ENCODE peak calls at places on chromosomes 11 and 22, in seven cellular contexts. A is GM13977, Q is IMR-90, L is HFFc6, V is mucosa of descending colon, X is neural crest cell, C is GM10248. B is an unnamed sample.

GRCh38 chr11:94673353-94673752 is 94.8 kb upstream of the AMOTL1 start:
- DNase-seq in A (no peak), Q (no peak), L (no peak), V (no peak), X (no peak), C (no peak), B (no peak)

GRCh38 chr11:73578786-73579185 is 19.1 kb downstream of the FAM168A start:
- DNase-seq in A (no peak), Q (no peak), L (peak), V (no peak), X (no peak), C (no peak), B (no peak)

GRCh38 chr11:104442320-104442719 is 278.4 kb upstream of the PDGFD start:
- DNase-seq in A (no peak), Q (no peak), L (no peak), V (no peak), X (no peak), C (no peak), B (peak)

GRCh38 chr11:123405123-123405592 is 24.9 kb upstream of the GRAMD1B start:
- DNase-seq in A (no peak), Q (no peak), L (no peak), V (no peak), X (no peak), C (no peak), B (peak)

GRCh38 chr22:27881404-27881803 is 37.7 kb downstream of the PITPNB start:
- DNase-seq in A (no peak), Q (peak), L (no peak), V (no peak), X (no peak), C (no peak), B (peak)

GRCh38 chr22:22158207-22158816 is 86.3 kb upstream of the VPREB1 start:
- DNase-seq in A (no peak), Q (no peak), L (no peak), V (no peak), X (no peak), C (no peak), B (no peak)

GRCh38 chr11:132632641-132633124 is 899.6 kb downstream of the OPCML start:
- DNase-seq in A (no peak), Q (peak), L (peak), V (no peak), X (no peak), C (no peak), B (peak)

GRCh38 chr22:33112606-33113005 is 54.4 kb upstream of the SYN3 start:
- DNase-seq in A (no peak), Q (no peak), L (no peak), V (no peak), X (no peak), C (no peak), B (peak)

GRCh38 chr11:129458278-129458677 is 82.6 kb downstream of the BARX2 start:
- DNase-seq in A (no peak), Q (no peak), L (no peak), V (no peak), X (no peak), C (no peak), B (no peak)

GRCh38 chr11:45374632-45375031 is 88.5 kb upstream of the SYT13 start:
- DNase-seq in A (no peak), Q (no peak), L (no peak), V (no peak), X (no peak), C (no peak), B (no peak)

GRCh38 chr11:46800177-46800576 is 45.9 kb downstream of the CKAP5 start:
- DNase-seq in A (no peak), Q (peak), L (no peak), V (no peak), X (no peak), C (no peak), B (no peak)

GRCh38 chr22:23119492-23120414 is 22.0 kb downstream of the RSPH14 start:
- DNase-seq in A (peak), Q (no peak), L (no peak), V (no peak), X (no peak), C (peak), B (no peak)

GRCh38 chr11:117816151-117816741 is 8.3 kb downstream of the FXYD2 start:
- DNase-seq in A (no peak), Q (peak), L (peak), V (peak), X (peak), C (no peak), B (peak)

GRCh38 chr11:34223021-34223813 is 117.8 kb downstream of the NAT10 start:
- DNase-seq in A (no peak), Q (peak), L (peak), V (peak), X (no peak), C (no peak), B (no peak)

GRCh38 chr11:79413258-79413657 is 27.6 kb downstream of the TENM4 start:
- DNase-seq in A (no peak), Q (peak), L (peak), V (peak), X (peak), C (no peak), B (peak)

GRCh38 chr11:43579171-43579918 is 101.2 kb upstream of the HSD17B12 start:
- DNase-seq in A (peak), Q (peak), L (no peak), V (no peak), X (no peak), C (peak), B (peak)

GRCh38 chr11:122933434-122933833 is 48.2 kb downstream of the BSX start:
- DNase-seq in A (no peak), Q (no peak), L (no peak), V (no peak), X (no peak), C (no peak), B (peak)

GRCh38 chr22:27462190-27462589 is 339.4 kb downstream of the MN1 start:
- DNase-seq in A (no peak), Q (no peak), L (no peak), V (no peak), X (peak), C (no peak), B (no peak)

GRCh38 chr11:13923716-13924650 is 38.5 kb upstream of the SPON1 start:
- DNase-seq in A (no peak), Q (no peak), L (no peak), V (no peak), X (no peak), C (no peak), B (no peak)

GRCh38 chr11:107157809-107158187 is 139.5 kb upstream of the GUCY1A2 start:
- DNase-seq in A (no peak), Q (no peak), L (no peak), V (no peak), X (no peak), C (no peak), B (no peak)

GRCh38 chr22:36351921-36352774 is 35.6 kb downstream of the MYH9 start:
- DNase-seq in A (no peak), Q (no peak), L (no peak), V (no peak), X (no peak), C (no peak), B (peak)

GRCh38 chr11:5304046-5304445 is 2.3 kb upstream of the OR51B4 start:
- DNase-seq in A (no peak), Q (no peak), L (no peak), V (no peak), X (no peak), C (no peak), B (no peak)

GRCh38 chr22:36221799-36222751 is 17.3 kb downstream of the APOL2 start:
- DNase-seq in A (peak), Q (no peak), L (no peak), V (no peak), X (peak), C (peak), B (peak)

DNA sequence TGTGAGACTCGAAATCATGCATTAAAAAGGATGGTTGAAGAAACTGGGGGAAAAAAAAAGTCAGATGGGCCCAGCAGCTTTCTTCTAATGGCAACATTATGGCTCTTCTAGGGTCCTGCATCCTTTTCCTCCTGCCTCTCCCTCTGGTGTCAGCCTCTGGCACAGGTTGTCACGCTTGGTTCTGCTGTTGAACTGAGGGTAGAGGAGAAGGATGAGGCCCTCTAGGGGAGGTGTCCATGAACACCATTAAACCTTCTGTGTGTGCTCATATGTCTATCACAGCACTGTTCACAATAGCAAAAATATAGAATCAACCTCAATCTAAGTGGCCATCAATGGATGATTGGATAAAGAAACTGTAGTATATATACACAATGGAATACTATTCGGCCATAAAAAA is 36.0 kb downstream of the BUD13 start:
- DNase-seq in A (no peak), Q (no peak), L (peak), V (no peak), X (no peak), C (no peak), B (no peak)
- TF ChIP-seq CTCF in A (no peak), Q (no peak), L (peak), V (no peak), X (no peak), C (no peak), B (no peak)

GRCh38 chr11:19737575-19737974 is 24.9 kb downstream of the NAV2 start:
- DNase-seq in A (no peak), Q (no peak), L (no peak), V (no peak), X (no peak), C (no peak), B (no peak)

GRCh38 chr11:19738124-19738523 is 25.5 kb downstream of the NAV2 start:
- DNase-seq in A (no peak), Q (no peak), L (no peak), V (no peak), X (no peak), C (no peak), B (no peak)

GRCh38 chr11:19742595-19743292 is 30.1 kb downstream of the NAV2 start:
- DNase-seq in A (peak), Q (peak), L (peak), V (peak), X (peak), C (peak), B (peak)

GRCh38 chr11:19740586-19740985 is 27.9 kb downstream of the NAV2 start:
- DNase-seq in A (no peak), Q (no peak), L (no peak), V (no peak), X (no peak), C (no peak), B (no peak)

DNA sequence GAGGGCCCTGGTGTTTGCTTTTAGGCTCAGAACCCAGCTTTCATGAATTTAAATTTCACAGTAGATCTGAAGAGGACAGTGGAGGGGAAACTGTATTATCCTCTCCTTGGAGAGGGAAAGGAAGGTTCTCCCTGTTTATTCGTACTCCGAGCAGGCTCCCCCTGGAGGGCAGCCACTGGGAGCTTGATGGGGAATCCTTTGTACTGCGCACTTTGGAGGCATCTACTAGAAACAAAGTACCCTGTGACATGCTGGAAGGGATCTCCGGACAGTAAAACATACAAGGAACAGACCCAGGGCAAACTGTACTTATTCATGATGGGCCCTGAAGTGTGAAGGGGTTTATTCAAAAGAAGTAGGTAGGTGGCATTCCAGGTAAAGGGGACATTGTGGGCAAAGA is 27.2 kb downstream of the NAV2 start:
- DNase-seq in A (no peak), Q (peak), L (no peak), V (no peak), X (peak), C (no peak), B (peak)
- TF ChIP-seq CTCF in A (no peak), Q (peak), L (peak), V (no peak), X (peak), C (no peak), B (peak)

GRCh38 chr11:134510641-134511040 is 98.6 kb upstream of the B3GAT1 start:
- DNase-seq in A (no peak), Q (no peak), L (no peak), V (peak), X (no peak), C (no peak), B (no peak)

GRCh38 chr11:134510171-134510570 is 98.1 kb upstream of the B3GAT1 start:
- DNase-seq in A (no peak), Q (no peak), L (no peak), V (peak), X (no peak), C (no peak), B (no peak)

GRCh38 chr11:134512061-134512460 is 100.0 kb upstream of the B3GAT1 start:
- DNase-seq in A (no peak), Q (no peak), L (no peak), V (peak), X (no peak), C (no peak), B (no peak)

GRCh38 chr11:134512791-134513538 is 100.9 kb upstream of the B3GAT1 start:
- DNase-seq in A (no peak), Q (no peak), L (no peak), V (peak), X (no peak), C (no peak), B (no peak)

GRCh38 chr11:134511255-134511654 is 99.2 kb upstream of the B3GAT1 start:
- DNase-seq in A (no peak), Q (no peak), L (no peak), V (no peak), X (no peak), C (no peak), B (no peak)
- TF ChIP-seq CTCF in A (no peak), Q (no peak), L (no peak), V (no peak), X (no peak), C (no peak), B (no peak)

DNA sequence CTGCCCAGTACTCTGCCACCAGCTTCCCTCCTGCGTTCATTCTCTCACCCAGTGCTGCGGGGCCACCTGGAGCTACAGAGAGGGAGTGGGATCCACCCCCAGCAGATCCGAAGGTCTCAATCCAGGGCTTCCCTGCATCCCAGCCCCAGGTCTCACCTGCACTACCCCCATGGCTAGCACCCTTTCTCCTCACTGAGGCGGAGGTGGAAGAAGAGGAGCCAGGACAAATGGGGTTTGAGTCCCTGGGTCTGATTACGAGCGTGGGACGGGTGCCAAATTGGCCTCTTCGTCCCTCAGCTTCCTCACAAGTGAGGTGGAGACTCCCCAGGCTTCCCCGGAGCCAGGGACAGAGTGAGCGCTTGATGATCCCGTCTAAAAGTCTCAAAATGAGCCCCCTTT is 64.2 kb downstream of the NFAM1 start:
- DNase-seq in A (no peak), Q (no peak), L (no peak), V (no peak), X (no peak), C (no peak), B (no peak)
- TF ChIP-seq CTCF in A (no peak), Q (no peak), L (no peak), V (no peak), X (no peak), C (no peak), B (no peak)

DNA sequence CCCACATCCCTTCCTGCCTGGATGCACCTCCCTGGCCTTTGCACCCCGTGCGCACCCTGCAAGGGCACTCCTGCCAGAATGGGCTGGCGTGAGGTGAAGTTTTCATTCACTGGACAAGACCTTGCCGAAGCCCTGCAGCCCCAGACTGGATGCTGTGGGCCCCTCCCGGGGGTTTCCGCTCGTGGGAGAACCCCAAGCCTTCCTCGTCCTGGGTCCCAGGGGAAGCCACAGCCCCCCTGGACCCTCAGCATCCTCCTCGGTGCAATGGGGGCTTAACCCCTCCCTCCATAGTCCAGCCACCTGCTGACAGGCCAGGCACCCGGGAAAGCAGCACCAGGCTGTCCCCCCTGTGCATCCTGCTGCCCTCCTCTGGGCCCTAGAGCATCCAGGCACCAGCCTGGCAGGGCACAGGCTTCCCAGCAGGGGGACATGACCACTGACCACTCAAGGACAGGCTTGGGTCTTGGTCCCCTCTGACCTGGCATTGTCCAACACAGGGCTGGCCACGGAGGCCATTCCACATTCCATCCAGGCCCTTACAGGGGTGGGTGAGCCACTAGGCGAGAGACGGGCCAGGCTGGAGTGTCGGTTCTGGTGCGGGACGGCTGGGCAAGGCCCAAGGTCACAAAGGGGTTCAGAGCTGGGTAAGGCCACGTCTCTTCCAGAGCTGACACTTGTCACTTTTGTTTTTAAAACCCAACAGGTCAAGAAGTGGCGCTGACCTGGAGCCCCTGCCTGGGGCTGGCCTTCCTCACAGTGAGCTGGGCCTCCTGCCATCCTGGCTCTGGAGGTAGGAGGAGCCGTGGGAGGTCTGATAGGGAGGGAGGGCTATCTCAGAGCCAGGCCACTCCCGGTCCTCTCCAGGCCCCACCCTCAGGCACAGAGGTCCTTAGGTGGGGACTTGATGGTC is 41.5 kb upstream of the PPARA start:
- DNase-seq in A (no peak), Q (peak), L (peak), V (no peak), X (no peak), C (no peak), B (peak)
- TF ChIP-seq CTCF in A (no peak), Q (no peak), L (peak), V (no peak), X (no peak), C (no peak), B (peak)

B was measured in cardiac muscle cell.